ENCODE peak calls at places on chromosomes 13 and 19, in six cellular contexts. G is activated gamma-delta T cell treated with anti-CD3 and anti-CD28 coated beads, Interleukin-2, amount 50 U/mL, for 16 hours; F is CD4-positive, alpha-beta memory T cell; C is stimulated activated CD4-positive, alpha-beta T cell treated with anti-CD3 and anti-CD28 coated beads, Interleukin-4, amount 100 ng/mL, for 4 hours; N is IMR-90; M is pancreas. I is an unnamed sample.

GRCh38 chr13:111204438-111205177 is 89.5 kb downstream of the ARHGEF7 start:
- DNase-seq in G (no peak), F (no peak), C (no peak), N (peak; percentile 84), M (peak; percentile 37), I (peak; percentile 18)

GRCh38 chr19:3710265-3710812 is 2.2 kb downstream of the TJP3 start:
- DNase-seq in G (no peak), F (no peak), C (no peak), N (peak; percentile 43), M (peak; percentile 96), I (no peak)

GRCh38 chr13:52862358-52863206 is 14.1 kb upstream of the PCDH8 start:
- DNase-seq in G (no peak), F (no peak), C (no peak), N (no peak), M (no peak), I (peak; percentile 66)

GRCh38 chr19:39499082-39499642 is 415 bp downstream of the DLL3 start:
- DNase-seq in G (no peak), F (no peak), C (no peak), N (no peak), M (no peak), I (peak; percentile 67)

GRCh38 chr13:112181336-112182051 is 114.5 kb downstream of the SOX1 start:
- DNase-seq in G (no peak), F (no peak), C (no peak), N (no peak), M (no peak), I (no peak)

GRCh38 chr13:33184530-33184929 is 101.0 kb downstream of the STARD13 start:
- DNase-seq in G (no peak), F (no peak), C (no peak), N (no peak), M (no peak), I (no peak)

GRCh38 chr13:30371649-30372265 is 50.5 kb upstream of the UBE2L5 start:
- DNase-seq in G (peak; percentile 38), F (peak; percentile 87), C (peak; percentile 24), N (peak; percentile 82), M (no peak), I (no peak)

GRCh38 chr13:47859129-47859528 is 141.9 kb downstream of the SUCLA2 start:
- DNase-seq in G (no peak), F (no peak), C (no peak), N (no peak), M (no peak), I (no peak)

GRCh38 chr13:87677043-87677333 is 5.8 kb downstream of the SLITRK5 start:
- DNase-seq in G (no peak), F (no peak), C (no peak), N (no peak), M (no peak), I (no peak)

GRCh38 chr19:15556634-15557181 is 48.4 kb downstream of the CYP4F22 start:
- DNase-seq in G (no peak), F (no peak), C (no peak), N (no peak), M (no peak), I (no peak)

GRCh38 chr13:110538632-110539031 is 22.9 kb downstream of the RAB20 start:
- DNase-seq in G (no peak), F (no peak), C (no peak), N (no peak), M (peak; percentile 72), I (no peak)

GRCh38 chr19:16977306-16977705 is 49.3 kb downstream of the CPAMD8 start:
- DNase-seq in G (no peak), F (no peak), C (no peak), N (no peak), M (no peak), I (no peak)

GRCh38 chr19:41228486-41228885 is 9.5 kb downstream of the AXL start:
- DNase-seq in G (no peak), F (no peak), C (no peak), N (no peak), M (no peak), I (no peak)

GRCh38 chr13:44903596-44903995 is 85.7 kb downstream of the NUFIP1 start:
- DNase-seq in G (no peak), F (no peak), C (no peak), N (peak; percentile 84), M (peak; percentile 60), I (no peak)

I was measured in nephron progenitor cell.